ENCODE peak calls at places on chromosomes 2 and 18, in six cellular contexts. V is MM.1S, U is left ventricle myocardium inferior, T is Peyer's patch, L is GM23248, Y is cardiac muscle cell. K is an unnamed sample. For H3K4me1, the result is how much of the 10 kb centered on the place peaks cover.

GRCh38 chr2:23536326-23536725 is 151.3 kb downstream of the KLHL29 start:
- DNase-seq in V (no peak), U (no peak), T (no peak), L (no peak), Y (no peak), K (no peak)

GRCh38 chr18:70494524-70494923 is 205.7 kb downstream of the SOCS6 start:
- DNase-seq in V (no peak), U (no peak), T (no peak), L (no peak), Y (no peak), K (no peak)

GRCh38 chr2:153519260-153519875 is 40.8 kb upstream of the RPRM start:
- DNase-seq in V (peak), U (no peak), T (peak), L (peak), Y (peak), K (peak)

GRCh38 chr2:60565472-60565871 is 12.0 kb upstream of the BCL11A start:
- DNase-seq in V (peak), U (no peak), T (peak), L (peak), Y (no peak), K (no peak)

GRCh38 chr18:50982802-50983179 is 15.0 kb downstream of the ELAC1 start:
- DNase-seq in V (no peak), U (no peak), T (no peak), L (peak), Y (no peak), K (no peak)

GRCh38 chr2:146412625-146413024 is 1432.2 kb upstream of the ACVR2A start:
- DNase-seq in V (no peak), U (no peak), T (no peak), L (no peak), Y (no peak), K (no peak)

GRCh38 chr2:3728104-3729054 is 25.0 kb downstream of the DCDC2C start:
- DNase-seq in V (no peak), U (no peak), T (no peak), L (peak), Y (peak), K (no peak)

GRCh38 chr2:19819097-19820065 is 82.4 kb downstream of the TTC32 start:
- DNase-seq in V (no peak), U (no peak), T (no peak), L (peak), Y (peak), K (no peak)

GRCh38 chr2:128391679-128392078 is 73.0 kb upstream of the HS6ST1 start:
- DNase-seq in V (no peak), U (no peak), T (no peak), L (peak), Y (no peak), K (no peak)

GRCh38 chr2:85770786-85771409 is 17.1 kb downstream of the ATOH8 start:
- DNase-seq in V (no peak), U (no peak), T (no peak), L (no peak), Y (no peak), K (no peak)

GRCh38 chr18:22705328-22705727 is 227.8 kb upstream of the RBBP8 start:
- DNase-seq in V (no peak), U (no peak), T (no peak), L (peak), Y (no peak), K (no peak)

GRCh38 chr2:200438251-200438650 is 71.6 kb downstream of the KCTD18 start:
- DNase-seq in V (no peak), U (no peak), T (no peak), L (no peak), Y (no peak), K (no peak)

GRCh38 chr18:50560681-50561629 is 1.1 kb downstream of the MAPK4 start:
- DNase-seq in V (no peak), U (no peak), T (no peak), L (no peak), Y (peak), K (no peak)

GRCh38 chr2:174787485-174788205 is 23.4 kb upstream of the CHRNA1 start:
- DNase-seq in V (no peak), U (no peak), T (no peak), L (peak), Y (no peak), K (peak)

GRCh38 chr18:77081387-77081773 is 51.2 kb downstream of the MBP start:
- DNase-seq in V (no peak), U (no peak), T (no peak), L (peak), Y (no peak), K (no peak)

GRCh38 chr2:112588611-112589045 is 4.2 kb downstream of the CHCHD5 start:
- DNase-seq in V (no peak), U (no peak), T (no peak), L (no peak), Y (no peak), K (no peak)

GRCh38 chr18:24055009-24055804 is 40.7 kb downstream of the TTC39C start:
- DNase-seq in V (no peak), U (no peak), T (no peak), L (no peak), Y (no peak), K (no peak)
- H3K4me1 ChIP-seq in V (under half), U (under half), T (under half), L (under half), Y (under half), K (half or more)

DNA sequence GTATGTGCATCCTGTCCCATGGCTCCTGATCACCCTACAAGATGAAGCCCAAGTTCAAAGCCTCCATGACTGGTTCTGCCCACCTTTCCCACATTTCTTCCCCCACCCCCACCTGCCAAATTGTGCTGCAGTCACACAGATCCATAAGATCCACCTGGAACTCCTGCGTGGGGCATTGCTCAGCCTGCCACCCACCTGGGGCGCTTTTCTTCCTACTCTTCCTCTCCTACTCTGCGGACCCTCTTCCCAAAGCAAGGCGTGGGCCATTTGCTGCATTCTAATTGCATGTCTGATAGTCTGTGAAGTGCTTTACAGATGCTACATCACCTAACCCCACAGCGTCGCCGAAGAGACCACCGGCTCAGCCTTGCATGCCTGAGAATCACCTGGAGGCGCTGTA is 402.4 kb upstream of the ID2 start:
- DNase-seq in V (no peak), U (no peak), T (no peak), L (no peak), Y (no peak), K (no peak)
- H3K27ac ChIP-seq in V (no peak), U (no peak), T (no peak), L (no peak), Y (no peak), K (no peak)

DNA sequence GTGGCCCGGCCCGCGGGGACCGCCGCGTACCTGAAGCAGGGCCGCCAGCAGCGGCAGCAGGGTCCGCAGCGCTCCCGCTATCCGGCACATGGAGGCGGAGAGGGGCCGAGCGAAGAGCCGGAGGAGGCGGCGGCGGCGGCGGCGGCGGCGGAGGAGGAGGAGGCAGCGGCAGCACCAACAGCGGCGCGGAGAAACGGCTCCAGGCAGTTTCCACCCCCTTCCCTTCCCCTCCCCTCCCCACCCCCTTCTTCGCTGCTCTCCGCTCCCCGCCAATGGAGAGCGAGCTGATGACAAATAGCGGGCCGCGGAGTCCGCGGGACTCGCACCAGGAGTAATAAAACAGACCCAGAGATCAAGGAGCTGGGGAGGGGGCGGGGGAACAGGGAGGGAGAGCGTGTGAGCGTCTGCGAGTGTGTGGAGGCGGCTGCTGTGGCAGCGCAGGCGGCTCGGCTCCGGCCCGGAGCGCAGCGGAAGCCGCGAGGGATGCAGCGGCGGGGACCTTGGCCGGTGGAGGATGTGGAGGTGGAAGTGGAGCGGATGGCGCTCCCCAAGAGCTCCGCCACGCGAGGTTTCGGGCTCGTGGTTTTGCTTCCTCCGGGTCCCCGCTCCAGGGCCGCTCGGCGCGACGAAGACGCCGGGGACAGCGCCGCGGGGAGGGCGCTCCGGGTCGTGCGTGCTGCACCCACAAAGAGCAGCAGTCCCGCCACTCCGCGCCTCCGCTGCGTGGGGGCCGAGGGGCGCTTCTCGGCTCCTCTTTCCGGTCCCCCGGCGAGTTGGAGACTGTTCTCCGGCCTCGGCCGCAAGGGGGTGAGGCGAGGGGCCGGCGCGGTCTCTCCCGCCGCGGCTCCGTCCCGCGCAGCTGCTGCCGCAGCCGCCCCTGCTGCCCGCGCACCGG is at the start of gene CDH2:
- DNase-seq in V (peak), U (peak), T (no peak), L (peak), Y (peak), K (no peak)
- H3K4me3 ChIP-seq in V (peak), U (peak), T (peak), L (peak), Y (peak), K (no peak)

GRCh38 chr2:163657257-163657656 is 78.6 kb downstream of the FIGN start:
- DNase-seq in V (no peak), U (no peak), T (no peak), L (no peak), Y (no peak), K (no peak)
- H3K4me1 ChIP-seq in V (under half), U (half or more), T (under half), L (under half), Y (half or more), K (under half)

DNA sequence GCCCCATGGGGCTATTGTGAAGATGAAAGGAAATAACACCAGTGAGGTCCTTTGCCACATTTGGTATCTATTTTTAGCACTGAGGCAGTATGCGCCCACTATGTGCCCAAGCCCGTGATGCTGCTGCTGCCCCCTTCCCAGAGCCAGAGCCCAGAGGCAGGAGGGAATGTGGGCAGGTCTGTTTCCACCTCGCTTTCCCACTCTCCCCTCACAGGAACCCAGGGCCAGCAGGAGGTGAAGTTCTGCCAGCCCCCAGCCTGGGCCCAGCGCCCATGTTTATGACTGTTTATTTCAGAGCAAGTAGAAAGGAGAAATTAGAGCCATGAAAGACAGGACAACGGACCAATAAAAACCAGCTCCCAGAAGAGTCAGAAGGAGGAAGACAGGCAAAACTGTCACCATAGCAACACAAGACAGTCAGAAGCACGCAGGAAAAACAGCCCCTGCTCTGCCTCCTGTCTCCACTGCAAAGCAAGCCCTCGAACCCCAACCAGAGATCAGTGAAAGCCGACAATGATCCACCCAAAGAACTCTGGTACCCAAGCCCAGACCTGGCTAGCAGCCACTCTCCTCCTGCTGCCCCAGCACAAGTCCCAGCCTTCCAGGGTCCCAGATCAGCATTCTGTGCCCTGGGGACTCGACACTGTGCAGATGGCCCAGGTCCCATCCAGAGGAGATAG is 1.4 kb downstream of the CYRIA start:
- DNase-seq in V (no peak), U (no peak), T (peak), L (peak), Y (peak), K (no peak)
- H3K27ac ChIP-seq in V (no peak), U (peak), T (peak), L (no peak), Y (no peak), K (peak)

DNA sequence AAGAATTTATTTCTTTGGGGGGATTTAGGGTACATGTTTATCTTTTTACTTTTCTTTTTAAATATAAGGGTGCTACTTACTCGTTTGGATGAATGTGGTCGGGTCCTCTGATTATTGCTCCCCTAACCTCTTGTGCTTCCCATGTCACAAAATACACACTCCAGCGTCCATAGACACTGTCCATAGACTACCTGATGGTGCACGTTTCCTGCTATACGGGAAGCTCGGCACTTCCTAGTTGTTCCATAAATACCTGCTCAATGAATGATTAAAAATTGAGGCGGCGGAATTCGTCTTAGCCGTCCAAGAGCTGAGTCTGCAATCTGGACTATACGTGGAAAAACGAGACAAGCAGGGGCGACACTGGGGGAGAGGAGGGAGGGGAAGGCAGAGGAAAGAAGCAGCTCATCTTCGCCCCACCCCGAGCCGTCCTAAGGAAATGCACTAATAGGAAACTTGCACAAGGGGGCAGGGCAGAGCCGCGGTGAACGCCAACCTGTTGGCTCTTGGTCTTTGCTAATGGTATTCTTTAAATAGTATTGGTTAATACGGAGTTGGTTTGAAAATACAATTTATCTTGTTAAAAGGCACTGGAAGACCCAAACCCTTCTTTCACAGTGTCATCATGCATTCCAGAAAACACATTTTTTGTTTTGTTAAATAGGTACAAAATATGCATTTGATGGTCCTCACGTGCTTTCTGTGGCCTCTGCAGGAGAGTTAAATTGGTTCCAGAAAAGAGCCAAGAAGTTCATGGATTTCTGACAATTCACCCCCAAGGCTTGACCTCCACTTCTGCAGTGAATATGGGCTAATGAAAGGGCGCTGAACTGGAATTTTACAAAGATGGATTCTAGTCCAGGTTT is 73.0 kb upstream of the KCTD1 start:
- DNase-seq in V (peak), U (peak), T (no peak), L (peak), Y (peak), K (no peak)
- H3K4me3 ChIP-seq in V (peak), U (peak), T (no peak), L (no peak), Y (no peak), K (no peak)

GRCh38 chr2:160377204-160377995 is 116.2 kb downstream of the RBMS1 start:
- DNase-seq in V (no peak), U (no peak), T (no peak), L (no peak), Y (no peak), K (no peak)

GRCh38 chr2:160375037-160375436 is 118.6 kb downstream of the RBMS1 start:
- DNase-seq in V (no peak), U (no peak), T (no peak), L (peak), Y (no peak), K (no peak)

GRCh38 chr2:160376576-160376975 is 117.0 kb downstream of the RBMS1 start:
- DNase-seq in V (no peak), U (no peak), T (no peak), L (peak), Y (no peak), K (no peak)

GRCh38 chr2:160373263-160374019 is 120.2 kb downstream of the RBMS1 start:
- DNase-seq in V (no peak), U (no peak), T (no peak), L (no peak), Y (no peak), K (no peak)

DNA sequence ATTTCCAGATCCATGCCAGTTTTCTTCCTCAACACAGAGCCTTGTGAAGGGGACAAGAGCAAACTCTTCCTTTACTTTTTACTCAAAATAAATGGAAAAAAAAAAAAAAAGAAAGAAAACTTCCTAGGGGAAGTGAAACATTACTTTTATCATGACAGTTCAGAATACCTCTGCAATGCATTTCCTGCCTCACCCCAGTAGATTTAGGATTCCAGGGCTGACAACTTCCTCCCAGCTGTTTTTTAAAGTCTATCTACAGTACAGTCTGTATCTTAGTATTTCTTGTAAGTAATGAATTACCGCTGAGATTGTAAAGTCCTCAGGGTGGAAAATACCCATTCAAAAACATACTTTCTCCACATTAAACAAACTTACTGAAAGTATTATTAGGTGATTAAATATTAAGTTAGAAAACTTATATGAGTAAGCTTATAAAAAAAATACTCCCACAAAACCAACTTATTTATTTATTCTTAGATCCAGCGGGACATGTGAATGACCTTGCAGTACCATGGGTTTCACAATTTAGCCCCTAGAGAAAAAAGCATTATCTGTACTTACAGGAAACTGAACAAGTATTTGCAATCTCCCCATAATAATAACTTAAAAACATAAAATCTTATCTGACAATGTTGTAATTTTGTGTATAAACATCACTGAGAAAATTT is 117.7 kb downstream of the RBMS1 start:
- DNase-seq in V (peak), U (no peak), T (no peak), L (no peak), Y (no peak), K (no peak)
- H3K4me1 ChIP-seq in V (under half), U (half or more), T (under half), L (half or more), Y (half or more), K (half or more)

GRCh38 chr18:3115430-3116025 is 102.6 kb upstream of the LPIN2 start:
- DNase-seq in V (no peak), U (no peak), T (no peak), L (no peak), Y (no peak), K (no peak)

GRCh38 chr18:3120356-3120755 is 99.4 kb downstream of the MYOM1 start:
- DNase-seq in V (no peak), U (no peak), T (no peak), L (no peak), Y (no peak), K (no peak)

GRCh38 chr18:3118195-3119010 is 101.4 kb downstream of the MYOM1 start:
- DNase-seq in V (no peak), U (no peak), T (no peak), L (no peak), Y (no peak), K (no peak)

GRCh38 chr18:3119401-3120323 is 100.1 kb downstream of the MYOM1 start:
- DNase-seq in V (no peak), U (no peak), T (peak), L (no peak), Y (no peak), K (no peak)

DNA sequence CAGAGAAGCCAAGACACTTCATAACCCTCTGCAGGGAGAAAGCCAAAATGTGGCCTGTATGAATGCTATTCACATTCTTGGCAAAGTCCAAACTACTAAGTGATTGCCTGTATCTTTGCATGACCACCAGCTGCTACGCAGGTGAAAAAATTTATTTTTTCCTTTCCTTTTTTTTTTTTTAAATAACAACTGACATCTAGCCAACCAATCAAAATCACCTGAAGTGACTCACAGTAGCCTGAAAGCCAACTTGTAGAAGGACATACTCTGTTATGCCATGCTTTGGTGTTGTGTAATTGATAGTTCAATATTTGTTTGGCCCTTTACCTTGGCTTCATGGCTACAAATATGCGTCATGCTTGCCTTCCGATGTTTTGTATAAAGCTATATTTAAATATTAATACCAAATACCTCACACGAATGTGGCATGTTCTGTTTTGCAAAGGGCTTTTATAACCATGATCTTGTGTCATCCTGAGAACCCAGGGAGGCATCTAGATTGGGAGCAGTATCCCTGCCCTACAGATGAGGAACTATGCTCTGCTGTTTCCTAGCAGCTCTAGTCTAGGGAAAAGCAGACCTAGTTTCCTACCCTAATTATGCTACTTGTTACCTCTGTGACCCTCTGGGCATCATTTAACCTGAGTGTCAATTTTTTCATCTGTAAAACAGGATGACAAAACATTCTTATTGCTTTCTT is 102.1 kb downstream of the MYOM1 start:
- DNase-seq in V (no peak), U (no peak), T (no peak), L (no peak), Y (no peak), K (no peak)
- H3K27ac ChIP-seq in V (no peak), U (no peak), T (no peak), L (no peak), Y (no peak), K (no peak)

K was measured in CD8-positive, alpha-beta memory T cell.